ENCODE peak calls at places on chromosomes 1 and 21, in four cellular contexts. One of them, this sample, is unnamed.

GRCh38 chr1:74522143-74522542 is 9.7 kb upstream of the LRRC53 start:
- DNase-seq in lung: no peak
- DNase-seq in CD8-positive, alpha-beta T cell: no peak
- DNase-seq in brain microvascular endothelial cell: no peak
- DNase-seq in this sample: peak

GRCh38 chr1:173477286-173478098 is at the start of gene PRDX6:
- DNase-seq in lung: peak
- DNase-seq in CD8-positive, alpha-beta T cell: peak
- DNase-seq in brain microvascular endothelial cell: peak
- DNase-seq in this sample: peak

GRCh38 chr1:216723274-216723780 is at the start of gene ESRRG:
- DNase-seq in lung: no peak
- DNase-seq in CD8-positive, alpha-beta T cell: no peak
- DNase-seq in brain microvascular endothelial cell: no peak
- DNase-seq in this sample: peak

GRCh38 chr1:203117611-203118575 is 9.6 kb upstream of the ADORA1 start:
- DNase-seq in lung: peak
- DNase-seq in CD8-positive, alpha-beta T cell: no peak
- DNase-seq in brain microvascular endothelial cell: peak
- DNase-seq in this sample: peak

GRCh38 chr1:17167783-17168479 is 37.0 kb upstream of the PADI1 start:
- DNase-seq in lung: no peak
- DNase-seq in CD8-positive, alpha-beta T cell: no peak
- DNase-seq in brain microvascular endothelial cell: peak
- DNase-seq in this sample: peak

GRCh38 chr1:240720891-240721450 is 109.0 kb upstream of the GREM2 start:
- DNase-seq in lung: no peak
- DNase-seq in CD8-positive, alpha-beta T cell: no peak
- DNase-seq in brain microvascular endothelial cell: no peak
- DNase-seq in this sample: no peak

GRCh38 chr1:226980565-226981385 is 40.7 kb downstream of the COQ8A start:
- DNase-seq in lung: no peak
- DNase-seq in CD8-positive, alpha-beta T cell: no peak
- DNase-seq in brain microvascular endothelial cell: no peak
- DNase-seq in this sample: no peak

GRCh38 chr1:40308036-40308727 is 8.9 kb downstream of the COL9A2 start:
- DNase-seq in lung: no peak
- DNase-seq in CD8-positive, alpha-beta T cell: no peak
- DNase-seq in brain microvascular endothelial cell: no peak
- DNase-seq in this sample: no peak

GRCh38 chr21:45556302-45556644 is 14.0 kb upstream of the SLC19A1 start:
- DNase-seq in lung: no peak
- DNase-seq in CD8-positive, alpha-beta T cell: no peak
- DNase-seq in brain microvascular endothelial cell: no peak
- DNase-seq in this sample: no peak
- H3K4me3 ChIP-seq in lung: no peak
- H3K4me3 ChIP-seq in CD8-positive, alpha-beta T cell: no peak
- H3K4me3 ChIP-seq in brain microvascular endothelial cell: peak
- H3K4me3 ChIP-seq in this sample: no peak

GRCh38 chr1:23395162-23395724 is 25.6 kb upstream of the ZNF436 start:
- DNase-seq in lung: no peak
- DNase-seq in CD8-positive, alpha-beta T cell: no peak
- DNase-seq in brain microvascular endothelial cell: no peak
- DNase-seq in this sample: no peak
- H3K4me3 ChIP-seq in lung: no peak
- H3K4me3 ChIP-seq in CD8-positive, alpha-beta T cell: no peak
- H3K4me3 ChIP-seq in brain microvascular endothelial cell: no peak
- H3K4me3 ChIP-seq in this sample: no peak

GRCh38 chr1:198072177-198072576 is 84.6 kb upstream of the NEK7 start:
- DNase-seq in lung: no peak
- DNase-seq in CD8-positive, alpha-beta T cell: no peak
- DNase-seq in brain microvascular endothelial cell: peak
- DNase-seq in this sample: no peak

GRCh38 chr1:198064181-198064580 is 92.6 kb upstream of the NEK7 start:
- DNase-seq in lung: no peak
- DNase-seq in CD8-positive, alpha-beta T cell: no peak
- DNase-seq in brain microvascular endothelial cell: no peak
- DNase-seq in this sample: no peak

GRCh38 chr1:198068280-198068679 is 88.5 kb upstream of the NEK7 start:
- DNase-seq in lung: no peak
- DNase-seq in CD8-positive, alpha-beta T cell: no peak
- DNase-seq in brain microvascular endothelial cell: no peak
- DNase-seq in this sample: no peak
- H3K4me3 ChIP-seq in lung: no peak
- H3K4me3 ChIP-seq in CD8-positive, alpha-beta T cell: no peak
- H3K4me3 ChIP-seq in brain microvascular endothelial cell: no peak
- H3K4me3 ChIP-seq in this sample: no peak

DNA sequence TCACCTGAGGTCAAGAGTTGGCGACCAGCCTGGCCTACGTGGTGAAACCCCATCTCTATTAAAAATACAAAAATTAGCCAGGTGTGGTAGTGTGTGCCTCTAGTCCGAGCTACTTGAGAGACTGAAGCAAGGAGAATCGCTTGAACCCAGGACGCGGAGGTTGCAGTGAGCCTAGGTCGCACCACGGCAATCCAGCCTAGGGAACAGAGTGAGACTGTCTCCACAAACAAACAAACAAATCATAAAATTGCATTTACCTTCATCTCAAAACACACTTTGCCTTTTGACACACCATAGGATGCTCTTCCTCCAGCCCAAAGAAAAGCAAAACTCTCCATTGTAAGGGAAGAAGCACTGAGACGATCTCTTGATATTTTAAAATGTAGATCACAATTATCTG is 4.3 kb downstream of the HNRNPU start:
- DNase-seq in lung: no peak
- DNase-seq in CD8-positive, alpha-beta T cell: no peak
- DNase-seq in brain microvascular endothelial cell: no peak
- DNase-seq in this sample: no peak
- H3K4me3 ChIP-seq in lung: no peak
- H3K4me3 ChIP-seq in CD8-positive, alpha-beta T cell: no peak
- H3K4me3 ChIP-seq in brain microvascular endothelial cell: no peak
- H3K4me3 ChIP-seq in this sample: no peak

DNA sequence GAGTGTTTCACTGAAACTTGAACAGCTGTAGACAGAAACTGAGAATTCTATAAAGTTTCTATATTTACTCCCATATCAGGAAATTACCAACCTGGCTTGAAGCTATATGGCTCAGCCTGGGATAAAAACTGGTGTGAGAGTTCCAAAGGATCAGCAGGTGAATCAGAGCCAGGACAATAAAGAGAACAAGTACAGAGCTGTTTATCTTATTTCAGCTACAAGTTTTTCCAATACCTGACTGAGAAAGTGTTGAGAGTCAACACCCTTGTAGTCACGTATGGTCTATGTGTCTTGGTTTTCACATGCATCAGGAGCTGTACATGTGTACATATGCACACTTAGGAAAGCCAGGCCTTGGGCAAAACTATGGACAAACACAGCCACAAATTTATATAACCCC is 40.7 kb upstream of the CXADR start:
- DNase-seq in lung: no peak
- DNase-seq in CD8-positive, alpha-beta T cell: no peak
- DNase-seq in brain microvascular endothelial cell: no peak
- DNase-seq in this sample: no peak
- H3K4me3 ChIP-seq in lung: no peak
- H3K4me3 ChIP-seq in CD8-positive, alpha-beta T cell: no peak
- H3K4me3 ChIP-seq in brain microvascular endothelial cell: no peak
- H3K4me3 ChIP-seq in this sample: no peak

GRCh38 chr1:112717263-112717662 is 2.1 kb upstream of the PPM1J start:
- DNase-seq in lung: no peak
- DNase-seq in CD8-positive, alpha-beta T cell: no peak
- DNase-seq in brain microvascular endothelial cell: no peak
- DNase-seq in this sample: no peak
- H3K4me3 ChIP-seq in lung: no peak
- H3K4me3 ChIP-seq in CD8-positive, alpha-beta T cell: no peak
- H3K4me3 ChIP-seq in brain microvascular endothelial cell: no peak
- H3K4me3 ChIP-seq in this sample: no peak

GRCh38 chr1:222624214-222624613 is 6.3 kb downstream of the MIA3 start:
- DNase-seq in lung: no peak
- DNase-seq in CD8-positive, alpha-beta T cell: no peak
- DNase-seq in brain microvascular endothelial cell: no peak
- DNase-seq in this sample: no peak
- H3K4me3 ChIP-seq in lung: no peak
- H3K4me3 ChIP-seq in CD8-positive, alpha-beta T cell: no peak
- H3K4me3 ChIP-seq in brain microvascular endothelial cell: no peak
- H3K4me3 ChIP-seq in this sample: no peak

DNA sequence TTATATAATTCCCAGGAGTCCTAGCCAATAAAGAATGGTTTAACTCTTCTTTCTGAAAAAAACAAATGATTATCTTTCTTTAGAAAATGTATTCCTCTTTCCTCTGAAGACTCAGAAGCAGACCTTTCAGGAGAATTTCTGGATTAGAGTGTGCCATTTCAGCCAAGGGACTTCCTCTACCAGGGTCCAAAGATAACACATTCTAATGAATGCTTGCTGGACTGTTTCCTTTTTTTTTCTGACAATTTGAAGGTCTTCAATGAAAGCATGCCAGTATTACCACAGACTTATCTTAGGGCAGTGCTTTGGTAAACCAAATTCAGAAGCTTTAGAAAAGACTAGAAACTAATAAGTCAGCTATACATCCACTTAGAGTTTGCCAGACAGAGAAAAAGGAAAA is 80.5 kb downstream of the RERE start:
- DNase-seq in lung: no peak
- DNase-seq in CD8-positive, alpha-beta T cell: no peak
- DNase-seq in brain microvascular endothelial cell: no peak
- DNase-seq in this sample: no peak
- H3K4me3 ChIP-seq in lung: no peak
- H3K4me3 ChIP-seq in CD8-positive, alpha-beta T cell: no peak
- H3K4me3 ChIP-seq in brain microvascular endothelial cell: no peak
- H3K4me3 ChIP-seq in this sample: no peak